ENCODE peak calls at places on chromosome 16, in five cellular contexts. U, Y, Z, K and F are unnamed samples. For H3F3A, the result is how much of the 10 kb centered on the place peaks cover.

GRCh38 chr16:56683424-56684162 is 1.3 kb downstream of the MT1X start:
- DNase-seq in Z (no peak), U (no peak), Y (no peak), K (no peak), F (no peak)

GRCh38 chr16:27483624-27484023 is 66.1 kb downstream of the GTF3C1 start:
- DNase-seq in U (no peak), K (no peak), Y (no peak), Z (no peak), F (no peak)

GRCh38 chr16:56372013-56372634 is 53.2 kb downstream of the AMFR start:
- DNase-seq in Z (no peak), U (no peak), Y (no peak), K (no peak), F (no peak)

GRCh38 chr16:48112603-48113400 is 43.0 kb downstream of the ABCC12 start:
- DNase-seq in Y (no peak), U (no peak), Z (peak), K (no peak), F (no peak)

GRCh38 chr16:20884240-20884556 is 16.0 kb downstream of the DCUN1D3 start:
- DNase-seq in K (no peak), Z (no peak), U (no peak), Y (peak), F (no peak)

GRCh38 chr16:2015117-2015946 is 4.3 kb upstream of the NPW start:
- DNase-seq in K (peak), U (no peak), Z (no peak), Y (no peak), F (peak)

GRCh38 chr16:78589331-78589730 is 489.9 kb downstream of the WWOX start:
- DNase-seq in Y (no peak), K (no peak), Z (no peak), U (no peak), F (no peak)

GRCh38 chr16:29678691-29679267 is at the start of gene QPRT:
- DNase-seq in Y (no peak), K (peak), U (peak), Z (peak), F (no peak)

GRCh38 chr16:22189473-22190168 is 16.5 kb upstream of the EEF2K start:
- DNase-seq in Z (peak), K (no peak), Y (peak), U (no peak), F (peak)

GRCh38 chr16:13909872-13910303 is 10.1 kb upstream of the ERCC4 start:
- DNase-seq in U (no peak), Z (no peak), Y (peak), K (peak), F (peak)

GRCh38 chr16:3256876-3257465 is 538 bp upstream of the MEFV start:
- DNase-seq in U (no peak), Z (no peak), K (no peak), Y (peak), F (no peak)

GRCh38 chr16:22937169-22937568 is 123.2 kb downstream of the HS3ST2 start:
- DNase-seq in U (no peak), Z (no peak), Y (no peak), K (no peak), F (no peak)

GRCh38 chr16:47565454-47565853 is 104.3 kb downstream of the PHKB start:
- DNase-seq in Z (no peak), U (no peak), K (no peak), Y (peak), F (no peak)

GRCh38 chr16:85991425-85991824 is 92.5 kb downstream of the IRF8 start:
- DNase-seq in Y (no peak), K (no peak), U (peak), Z (no peak), F (no peak)

GRCh38 chr16:88926374-88926990 is 50.5 kb downstream of the CBFA2T3 start:
- DNase-seq in K (peak), Z (no peak), Y (peak), U (peak), F (no peak)

GRCh38 chr16:27226976-27227705 is 23.8 kb downstream of the KDM8 start:
- DNase-seq in Z (no peak), Y (peak), U (no peak), K (no peak), F (no peak)

GRCh38 chr16:17224859-17225258 is 245.9 kb downstream of the XYLT1 start:
- DNase-seq in K (no peak), Y (peak), Z (no peak), U (no peak), F (no peak)
- H3K27ac ChIP-seq in K (no peak), Y (peak), Z (no peak), U (no peak), F (no peak)

GRCh38 chr16:11977206-11978041 is 890 bp downstream of the SNX29 start:
- DNase-seq in U (peak), Y (peak), Z (peak), K (peak), F (no peak)

GRCh38 chr16:11968577-11968976 is 3.6 kb downstream of the TNFRSF17 start:
- DNase-seq in Y (no peak), K (no peak), Z (no peak), U (no peak), F (peak)

GRCh38 chr16:11972128-11972527 is 4.4 kb upstream of the SNX29 start:
- DNase-seq in K (no peak), Y (peak), Z (no peak), U (no peak), F (no peak)

GRCh38 chr16:11976850-11977205 is 294 bp downstream of the SNX29 start:
- DNase-seq in Y (no peak), Z (no peak), U (no peak), K (no peak), F (no peak)

DNA sequence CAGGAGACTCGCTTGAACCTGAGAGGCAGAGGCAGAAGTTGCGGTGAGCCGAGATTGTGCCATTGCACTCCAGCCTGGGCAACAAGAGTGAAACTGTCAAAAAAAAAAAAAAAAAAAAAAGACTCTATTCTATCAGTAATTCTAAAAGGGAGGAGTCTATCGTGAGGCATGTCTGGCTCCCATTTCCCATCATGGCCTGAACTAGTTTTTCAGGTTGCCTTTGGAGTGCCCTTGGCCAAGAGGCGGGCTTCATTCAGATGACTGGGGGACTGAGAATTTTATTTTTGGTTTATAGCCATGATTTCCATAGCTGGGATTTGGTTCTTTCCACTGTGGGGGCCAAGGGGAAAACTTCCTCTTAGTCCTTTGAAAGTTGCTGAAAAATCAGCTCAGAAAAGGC is 3.5 kb upstream of the SNX29 start:
- DNase-seq in U (no peak), K (peak), Y (no peak), Z (no peak), F (no peak)
- H3F3A ChIP-seq in U (under half), K (under half), Y (under half), Z (under half), F (half or more)

DNA sequence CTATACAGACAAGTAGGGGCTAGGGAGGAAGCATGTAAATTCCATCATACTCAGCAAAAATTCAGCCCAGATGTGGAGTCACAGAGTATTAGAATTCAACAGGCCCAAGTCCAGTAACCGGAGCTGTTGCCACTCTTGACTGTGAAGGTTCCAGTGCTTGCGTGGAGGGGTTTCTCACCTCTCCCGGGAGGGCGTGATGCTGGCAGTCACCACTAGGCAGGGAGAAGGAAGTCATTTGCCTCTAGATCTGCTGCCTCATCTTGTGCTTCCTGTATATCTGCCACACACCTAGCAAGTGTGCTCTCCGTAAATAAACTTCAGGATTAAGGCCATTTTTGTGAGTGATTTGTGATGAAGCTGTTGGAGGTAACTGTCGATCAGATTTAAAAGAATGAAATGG is 1.0 kb upstream of the CKLF start:
- DNase-seq in K (no peak), Z (peak), U (peak), Y (peak), F (peak)
- H3K27ac ChIP-seq in K (no peak), Z (peak), U (no peak), Y (peak), F (peak)

GRCh38 chr16:18788828-18789514 is 1.2 kb downstream of the RPS15A start:
- DNase-seq in Z (no peak), Y (peak), K (no peak), U (no peak), F (peak)
- H3F3A ChIP-seq in Z (under half), Y (half or more), K (half or more), U (half or more), F (half or more)

GRCh38 chr16:53744449-53744848 is 40.5 kb downstream of the FTO start:
- DNase-seq in Z (no peak), K (peak), Y (no peak), U (no peak), F (no peak)

GRCh38 chr16:53745126-53745525 is 41.2 kb downstream of the FTO start:
- DNase-seq in K (no peak), U (no peak), Z (no peak), Y (peak), F (no peak)

GRCh38 chr16:53741546-53741945 is 37.6 kb downstream of the FTO start:
- DNase-seq in U (no peak), K (no peak), Y (no peak), Z (no peak), F (no peak)

GRCh38 chr16:53743149-53743566 is 39.2 kb downstream of the FTO start:
- DNase-seq in Y (peak), U (peak), K (no peak), Z (no peak), F (no peak)

GRCh38 chr16:53745753-53746258 is 41.9 kb downstream of the FTO start:
- DNase-seq in U (no peak), Y (peak), K (peak), Z (no peak), F (no peak)
- H3K27ac ChIP-seq in U (no peak), Y (peak), K (peak), Z (peak), F (no peak)

GRCh38 chr16:4358236-4358635 is 7.1 kb upstream of the PAM16 start:
- DNase-seq in U (no peak), Z (no peak), Y (no peak), K (no peak), F (no peak)
- H3F3A ChIP-seq in U (under half), Z (under half), Y (under half), K (under half), F (under half)